ENCODE peak calls at places on chromosomes 5 and 9, in nine cellular contexts. S is Karpas-422; Y is stimulated activated CD8-positive, alpha-beta memory T cell treated with anti-CD3 and anti-CD28 coated beads, Interleukin-15, amount 100 ng/mL, for 24 hours; D is fibroblast of the aortic adventitia; G is AG09309; K is NCI-H526; Z is endothelial cell; M is mammary epithelial cell; H is fibroblast of lung. T is an unnamed sample.

GRCh38 chr5:1067141-1068121 is 44.4 kb downstream of the SLC12A7 start:
- DNase-seq in H (no peak), K (no peak), G (no peak), Z (no peak), S (no peak), M (no peak), Y (no peak), D (no peak), T (no peak)

GRCh38 chr5:151214614-151215545 is 9.0 kb downstream of the CCDC69 start:
- DNase-seq in S (peak; percentile 98), Y (no peak), Z (no peak), M (no peak), H (no peak), K (no peak), G (no peak), D (no peak), T (no peak)

GRCh38 chr5:83925321-83925877 is 204.7 kb upstream of the HAPLN1 start:
- DNase-seq in K (no peak), M (peak; percentile 67), G (peak; percentile 50), S (no peak), H (peak; percentile 62), Y (no peak), D (peak; percentile 91), Z (no peak), T (no peak)

GRCh38 chr5:14281746-14282181 is 138.6 kb downstream of the TRIO start:
- DNase-seq in G (no peak), Y (no peak), S (no peak), D (no peak), H (no peak), M (no peak), K (no peak), Z (no peak), T (no peak)

GRCh38 chr9:133121200-133122166 is at the start of gene RALGDS:
- DNase-seq in D (peak; percentile 66), M (peak; percentile 82), K (peak; percentile 91), Z (peak; percentile 90), G (no peak), Y (peak; percentile 85), S (peak; percentile 96), H (peak; percentile 76), T (peak; percentile 73)

GRCh38 chr9:114431770-114432169 is 44.0 kb upstream of the AKNA start:
- DNase-seq in G (no peak), Z (no peak), S (no peak), M (no peak), K (no peak), H (no peak), D (no peak), Y (no peak), T (no peak)

GRCh38 chr5:72032769-72033168 is 74.5 kb upstream of the MAP1B start:
- DNase-seq in S (no peak), K (no peak), H (no peak), G (no peak), Z (no peak), M (no peak), D (no peak), Y (no peak), T (no peak)

GRCh38 chr5:176365663-176366574 is 632 bp downstream of the ARL10 start:
- DNase-seq in Z (peak; percentile 21), D (peak; percentile 43), H (peak; percentile 47), Y (no peak), S (peak; percentile 55), M (no peak), K (peak; percentile 55), G (peak; percentile 24), T (peak; percentile 29)

GRCh38 chr9:136650648-136651047 is 12.1 kb upstream of the EGFL7 start:
- DNase-seq in S (no peak), Y (no peak), G (no peak), D (no peak), Z (no peak), H (no peak), K (no peak), M (no peak), T (no peak)

GRCh38 chr9:37449877-37450632 is 15.2 kb downstream of the ZBTB5 start:
- DNase-seq in H (no peak), Z (no peak), Y (no peak), M (no peak), K (peak; percentile 14), G (no peak), D (no peak), S (peak; percentile 92), T (no peak)

GRCh38 chr5:174231961-174232487 is 186.5 kb downstream of the NSG2 start:
- DNase-seq in M (no peak), S (no peak), K (no peak), G (peak; percentile 42), Z (no peak), D (no peak), H (no peak), Y (no peak), T (no peak)

GRCh38 chr5:68224561-68225187 is 9.1 kb downstream of the PIK3R1 start:
- DNase-seq in H (peak; percentile 58), Y (no peak), G (no peak), S (no peak), M (no peak), Z (no peak), D (no peak), K (no peak), T (no peak)

GRCh38 chr5:110053824-110054223 is 364.1 kb downstream of the MAN2A1 start:
- DNase-seq in G (no peak), D (no peak), Z (no peak), Y (no peak), S (no peak), H (no peak), K (no peak), M (no peak), T (no peak)

GRCh38 chr9:36008774-36009300 is 27.9 kb upstream of the RECK start:
- DNase-seq in D (peak; percentile 64), Y (peak; percentile 17), K (peak; percentile 83), G (no peak), M (peak; percentile 17), H (peak; percentile 74), S (peak; percentile 93), Z (peak; percentile 70), T (peak; percentile 60)

GRCh38 chr5:138989720-138990119 is 114.6 kb upstream of the LRRTM2 start:
- DNase-seq in M (no peak), K (no peak), Z (no peak), Y (no peak), G (peak; percentile 24), H (peak; percentile 19), S (no peak), D (peak; percentile 55), T (no peak)

GRCh38 chr5:135450328-135450727 is 1.8 kb downstream of the TIFAB start:
- DNase-seq in Y (no peak), M (no peak), S (no peak), Z (no peak), D (no peak), H (no peak), K (no peak), G (no peak), T (no peak)

GRCh38 chr5:134545070-134545868 is 19.8 kb downstream of the JADE2 start:
- DNase-seq in G (no peak), M (no peak), K (no peak), D (peak; percentile 85), H (peak; percentile 66), Z (no peak), S (peak; percentile 95), Y (no peak), T (no peak)

GRCh38 chr5:170252710-170253350 is 20.0 kb downstream of the C5orf58 start:
- DNase-seq in Y (no peak), Z (peak; percentile 26), M (no peak), K (peak; percentile 32), S (no peak), H (no peak), D (no peak), G (no peak), T (no peak)

GRCh38 chr5:8650197-8650596 is 781.2 kb downstream of the MTRR start:
- DNase-seq in S (peak; percentile 32), H (no peak), Y (no peak), Z (no peak), G (peak; percentile 3), K (no peak), D (no peak), M (peak; percentile 8), T (no peak)

GRCh38 chr5:16564468-16564867 is 52.3 kb downstream of the RETREG1 start:
- DNase-seq in H (no peak), D (no peak), M (no peak), Z (no peak), G (no peak), S (no peak), K (peak; percentile 26), Y (no peak), T (no peak)

GRCh38 chr5:107203231-107203630 is 467.5 kb downstream of the EFNA5 start:
- DNase-seq in M (no peak), K (peak; percentile 32), D (no peak), H (peak; percentile 6), S (no peak), Z (no peak), Y (no peak), G (no peak), T (no peak)

GRCh38 chr5:38208782-38209378 is 49.5 kb upstream of the EGFLAM start:
- DNase-seq in M (peak; percentile 37), S (peak; percentile 79), Z (peak; percentile 35), G (peak; percentile 10), K (peak; percentile 76), H (peak; percentile 51), D (peak; percentile 49), Y (no peak), T (peak; percentile 17)

GRCh38 chr5:25006734-25007133 is 362.0 kb upstream of the CDH10 start:
- DNase-seq in Y (no peak), H (peak; percentile 3), G (no peak), D (peak; percentile 3), S (no peak), M (peak; percentile 5), Z (peak; percentile 5), K (peak; percentile 11), T (no peak)

GRCh38 chr5:143051244-143052058 is 281.3 kb downstream of the ARHGAP26 start:
- DNase-seq in D (peak; percentile 94), Z (no peak), G (peak; percentile 84), H (peak; percentile 97), M (peak; percentile 73), S (peak; percentile 96), K (peak; percentile 75), Y (no peak), T (no peak)

GRCh38 chr5:124935060-124935459 is 188.6 kb upstream of the ZNF608 start:
- DNase-seq in S (no peak), Z (no peak), G (no peak), M (peak; percentile 23), D (no peak), K (no peak), Y (no peak), H (no peak), T (no peak)

GRCh38 chr9:31486630-31487029 is 897.8 kb upstream of the ACO1 start:
- DNase-seq in M (no peak), S (no peak), D (no peak), G (no peak), Z (no peak), K (no peak), H (no peak), Y (no peak), T (no peak)

GRCh38 chr5:78677777-78678668 is 29.5 kb upstream of the LHFPL2 start:
- DNase-seq in M (peak; percentile 96), G (peak; percentile 98), H (peak; percentile 99), Y (no peak), Z (no peak), S (no peak), K (no peak), D (peak; percentile 99), T (no peak)

GRCh38 chr5:143599474-143599873 is 196.0 kb upstream of the NR3C1 start:
- DNase-seq in M (no peak), S (no peak), G (no peak), Z (no peak), H (no peak), D (no peak), Y (no peak), K (no peak), T (no peak)

T was measured in neural crest cell.